ENCODE peak calls at places on chromosomes 3 and 15, in four cellular contexts. W is sigmoid colon, K is AG09309, P is mucosa of descending colon. J is an unnamed sample.

GRCh38 chr15:38127306-38127731 is 125.3 kb upstream of the SPRED1 start:
- DNase-seq in W (no peak), K (no peak), P (peak), J (no peak)

GRCh38 chr3:156816091-156816793 is 9.9 kb upstream of the LEKR1 start:
- DNase-seq in W (peak), K (no peak), P (peak), J (peak)

GRCh38 chr3:192186508-192186907 is 540.8 kb downstream of the FGF12 start:
- DNase-seq in W (no peak), K (no peak), P (no peak), J (no peak)

GRCh38 chr15:84552896-84553295 is 47.9 kb upstream of the ZSCAN2 start:
- DNase-seq in W (no peak), K (no peak), P (no peak), J (no peak)

GRCh38 chr3:132283440-132283839 is 33.8 kb upstream of the ACP3 start:
- DNase-seq in W (no peak), K (no peak), P (no peak), J (no peak)

GRCh38 chr3:46892285-46893145 is 15.0 kb downstream of the PTH1R start:
- DNase-seq in W (peak), K (peak), P (peak), J (peak)

GRCh38 chr3:59764131-59764530 is 714.3 kb upstream of the CFAP20DC start:
- DNase-seq in W (no peak), K (no peak), P (no peak), J (no peak)

GRCh38 chr3:107962946-107963345 is 127.9 kb downstream of the CD47 start:
- DNase-seq in W (no peak), K (no peak), P (no peak), J (no peak)

GRCh38 chr15:80464952-80465645 is 60.9 kb downstream of the ARNT2 start:
- DNase-seq in W (no peak), K (no peak), P (no peak), J (no peak)

GRCh38 chr15:65421360-65422215 is 1.2 kb downstream of the IGDCC4 start:
- DNase-seq in W (peak), K (no peak), P (peak), J (no peak)

GRCh38 chr15:37135225-37135624 is 34.9 kb upstream of the MEIS2 start:
- DNase-seq in W (no peak), K (no peak), P (no peak), J (no peak)

GRCh38 chr3:61875073-61875472 is 313.7 kb downstream of the PTPRG start:
- DNase-seq in W (no peak), K (no peak), P (no peak), J (no peak)

GRCh38 chr15:89839424-89839823 is 24.8 kb upstream of the ANPEP start:
- DNase-seq in W (no peak), K (no peak), P (no peak), J (no peak)
- H3K4me3 ChIP-seq in W (no peak), K (no peak), P (no peak), J (no peak)

GRCh38 chr3:102979202-102979601 is 544.4 kb downstream of the ZPLD1 start:
- DNase-seq in W (no peak), K (no peak), P (no peak), J (no peak)

GRCh38 chr3:102974333-102974732 is 539.5 kb downstream of the ZPLD1 start:
- DNase-seq in W (no peak), K (no peak), P (no peak), J (no peak)

GRCh38 chr3:102980379-102980726 is 545.5 kb downstream of the ZPLD1 start:
- DNase-seq in W (no peak), K (no peak), P (no peak), J (no peak)

DNA sequence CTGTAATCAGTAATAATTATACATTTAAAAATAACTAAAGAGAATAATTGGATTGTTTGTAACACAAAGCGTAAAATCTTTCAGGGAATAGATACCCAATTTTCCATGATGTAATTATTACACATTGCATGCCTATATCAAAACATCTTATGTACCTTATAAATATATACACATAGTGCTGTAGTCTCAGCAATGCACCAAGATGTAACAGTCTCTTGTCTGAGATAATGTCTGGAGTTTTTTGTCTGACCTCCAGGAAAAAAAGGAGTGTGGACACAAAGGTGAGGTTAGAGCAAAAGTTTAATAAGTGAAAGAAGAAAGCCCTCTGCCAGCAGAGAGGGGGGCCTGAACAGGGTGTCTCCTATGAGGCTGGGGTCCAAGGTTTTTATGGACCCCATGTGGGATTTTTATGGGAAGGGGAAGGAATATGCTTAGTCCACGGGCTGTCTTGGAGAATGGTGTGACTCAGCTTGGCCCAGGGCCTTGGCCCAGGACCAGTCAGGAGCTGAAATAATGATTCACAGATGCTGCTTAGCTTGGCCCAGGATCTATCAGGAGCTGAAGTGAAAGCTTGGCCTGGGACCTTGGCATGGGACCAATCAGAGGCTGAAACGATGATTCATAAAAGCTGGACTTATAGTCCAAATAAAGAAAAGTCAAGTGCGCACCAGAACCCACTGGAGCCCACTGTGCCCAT is 545.0 kb downstream of the ZPLD1 start:
- DNase-seq in W (peak), K (peak), P (peak), J (no peak)
- H3K4me3 ChIP-seq in W (no peak), K (no peak), P (no peak), J (no peak)

GRCh38 chr15:28888900-28889299 is 3.1 kb downstream of the APBA2 start:
- DNase-seq in W (peak), K (no peak), P (no peak), J (peak)
- H3K4me3 ChIP-seq in W (no peak), K (no peak), P (no peak), J (no peak)

DNA sequence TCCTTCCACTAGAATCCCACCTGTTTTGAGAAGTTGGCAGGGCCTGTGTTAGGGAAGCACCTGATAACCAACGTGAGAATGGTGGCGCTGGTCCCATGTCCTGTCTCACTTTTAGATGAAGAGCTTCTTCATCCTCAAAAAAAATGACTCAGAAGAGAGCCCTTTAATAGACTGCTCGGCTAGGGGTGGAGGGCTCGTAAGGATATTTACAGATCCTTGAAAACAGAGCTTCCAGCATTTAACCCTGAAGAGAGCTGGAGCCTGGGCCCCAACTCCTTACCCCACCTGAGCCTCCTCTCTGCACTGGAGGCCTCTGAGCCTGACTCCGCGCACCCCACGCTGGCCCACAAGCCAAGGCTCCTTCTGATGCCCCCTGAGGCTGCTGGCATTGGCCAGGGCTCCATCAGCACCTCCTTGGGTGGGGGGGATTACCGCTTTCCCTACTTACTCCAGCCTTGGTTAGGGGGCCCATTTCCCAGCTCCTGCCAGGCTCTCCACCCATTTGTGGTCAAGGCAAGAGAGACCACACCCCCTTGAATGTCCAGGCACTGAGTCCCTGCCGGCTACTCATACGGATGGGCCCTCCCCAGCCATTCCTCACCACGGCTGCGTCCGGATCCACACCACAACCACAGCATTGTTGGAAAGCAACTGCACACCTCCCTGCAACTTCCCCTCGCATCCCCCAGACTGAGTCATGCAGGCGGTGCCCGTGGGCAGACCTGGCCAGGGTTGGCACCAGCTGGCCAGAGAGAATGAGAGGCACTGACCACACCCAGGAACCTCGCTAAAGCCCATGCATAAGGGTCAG is 30.2 kb downstream of the LOXL1 start:
- DNase-seq in W (peak), K (peak), P (no peak), J (peak)
- H3K4me3 ChIP-seq in W (no peak), K (peak), P (no peak), J (no peak)

DNA sequence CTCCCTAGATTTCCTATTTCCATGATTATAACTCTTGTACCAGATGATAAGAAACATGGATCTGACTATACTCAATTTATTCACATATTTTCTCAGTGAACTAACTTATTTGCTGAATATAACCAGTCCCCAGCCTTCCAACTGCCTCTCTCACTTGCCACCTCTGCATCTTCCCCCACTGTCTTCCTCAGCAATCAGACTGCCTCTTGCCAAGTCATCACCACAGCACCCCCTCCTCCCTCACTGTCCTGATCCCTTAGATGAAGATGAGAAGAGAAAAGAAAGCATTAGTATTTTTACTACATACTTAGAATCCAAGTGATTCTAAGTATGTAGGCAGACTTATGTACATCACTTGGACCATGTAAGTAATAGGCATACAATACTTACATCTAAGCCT is 71.9 kb downstream of the GTPBP8 start:
- DNase-seq in W (no peak), K (no peak), P (no peak), J (no peak)
- H3K4me3 ChIP-seq in W (no peak), K (no peak), P (no peak), J (no peak)

DNA sequence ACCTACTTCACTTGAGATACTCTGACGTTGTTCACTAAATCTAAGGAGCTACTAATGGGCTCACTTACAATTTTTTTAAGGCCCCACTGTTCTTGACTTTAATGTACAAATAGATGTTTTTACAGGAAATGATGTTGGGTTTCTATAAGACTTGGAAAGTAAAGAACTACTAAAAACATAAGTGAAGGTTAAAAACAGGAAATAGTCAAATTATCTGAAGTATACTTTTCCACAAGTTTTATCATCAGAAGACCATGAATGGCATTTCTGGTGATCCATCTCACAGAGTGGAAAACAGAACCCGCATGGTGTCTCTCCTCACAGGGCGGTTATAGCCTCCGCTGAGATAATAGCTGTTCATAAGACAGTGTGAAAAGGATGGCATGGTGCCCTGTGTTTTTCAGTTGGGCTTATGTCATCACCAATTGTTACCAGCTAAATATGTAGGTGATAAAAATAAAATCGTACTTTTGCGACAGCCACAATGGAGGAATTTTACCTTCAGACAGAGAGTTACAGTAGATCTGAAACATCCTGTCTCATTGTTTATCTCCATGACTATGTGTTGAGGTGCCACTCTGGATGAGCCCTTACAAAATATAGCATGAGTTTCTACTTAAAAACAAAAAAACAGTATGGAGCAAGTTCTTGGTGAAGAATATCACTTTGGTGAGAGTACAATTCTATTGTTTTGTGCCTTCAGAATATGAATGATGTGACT is 462.4 kb downstream of the RAP2B start:
- DNase-seq in W (no peak), K (no peak), P (no peak), J (no peak)
- H3K4me3 ChIP-seq in W (no peak), K (no peak), P (no peak), J (no peak)

GRCh38 chr3:77041156-77041696 is 1.3 kb downstream of the ROBO2 start:
- DNase-seq in W (no peak), K (no peak), P (no peak), J (no peak)

GRCh38 chr3:77042892-77043291 is 3.0 kb downstream of the ROBO2 start:
- DNase-seq in W (no peak), K (no peak), P (no peak), J (no peak)

GRCh38 chr3:77039606-77040553 is at the start of gene ROBO2:
- DNase-seq in W (peak), K (no peak), P (peak), J (peak)

GRCh38 chr3:77038928-77039605 is 832 bp upstream of the ROBO2 start:
- DNase-seq in W (no peak), K (no peak), P (no peak), J (no peak)

DNA sequence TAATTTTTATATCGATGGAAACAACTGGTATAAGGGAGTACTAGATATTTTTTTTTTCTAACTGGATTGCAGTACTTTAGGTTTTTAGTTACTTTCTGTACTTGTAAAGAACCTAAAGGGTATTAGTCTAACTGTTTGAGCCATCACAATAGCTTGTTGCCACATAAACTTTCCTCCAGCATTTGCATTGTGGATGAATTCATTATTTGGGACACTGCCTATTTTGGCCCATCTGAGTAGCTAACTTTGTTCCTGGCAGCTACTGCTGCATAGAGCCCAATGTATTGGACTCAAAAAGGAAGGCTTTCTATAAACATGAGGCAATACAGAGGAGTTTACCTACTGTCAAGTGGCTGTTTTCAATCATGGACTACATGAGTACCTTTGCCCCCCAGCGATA is 1.9 kb downstream of the ROBO2 start:
- DNase-seq in W (no peak), K (no peak), P (no peak), J (no peak)
- H3K4me3 ChIP-seq in W (no peak), K (peak), P (no peak), J (no peak)

DNA sequence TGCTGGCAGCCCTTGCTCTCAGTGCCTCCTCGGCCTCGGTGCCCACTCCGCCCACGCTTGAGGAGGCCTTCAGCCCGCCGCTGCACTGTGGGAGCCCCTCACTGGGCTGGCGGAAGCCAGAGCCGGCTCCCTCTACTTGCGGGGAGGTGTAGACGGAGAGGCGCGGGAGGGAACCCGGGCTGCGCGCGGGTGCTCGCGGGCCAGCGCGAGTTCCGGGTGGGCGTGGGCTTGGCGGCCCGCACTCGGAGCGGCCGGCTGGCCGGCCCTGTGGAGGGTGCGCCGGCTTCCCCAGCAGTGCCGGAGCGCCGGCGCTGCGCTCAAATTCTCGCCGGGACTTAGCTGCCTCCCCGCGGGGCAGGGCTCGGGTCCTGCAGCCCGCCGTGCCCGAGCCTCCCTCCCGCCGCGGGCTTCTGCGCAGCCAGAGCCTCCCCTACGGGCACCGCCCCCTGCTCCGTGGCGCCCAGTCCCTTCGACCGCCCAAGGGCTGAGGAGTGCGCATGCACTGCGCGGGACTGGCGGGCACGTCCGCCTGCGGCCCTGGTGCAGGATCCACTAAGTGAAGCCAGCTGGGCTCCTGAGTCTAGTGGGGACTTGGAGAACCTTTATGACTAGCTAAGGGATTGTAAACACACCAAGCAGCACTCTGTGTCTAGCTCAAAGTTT is 231.5 kb downstream of the EFHB start:
- DNase-seq in W (no peak), K (no peak), P (no peak), J (no peak)
- H3K4me3 ChIP-seq in W (no peak), K (no peak), P (no peak), J (no peak)

J was measured in spleen.